ENCODE peak calls at places on chromosome 3, in six cellular contexts. I, Y, L, H, P and Q are unnamed samples. For H3K4me1 and H3K9me3, the result is how much of the 10 kb centered on the place peaks cover.

GRCh38 chr3:59313365-59313764 is 263.5 kb upstream of the CFAP20DC start:
- DNase-seq in L (peak), P (peak), Y (peak), I (peak), H (peak), Q (no peak)

GRCh38 chr3:35291837-35292236 is 347.5 kb upstream of the ARPP21 start:
- DNase-seq in I (no peak), Y (no peak), P (no peak), H (no peak), L (no peak), Q (no peak)

GRCh38 chr3:52083556-52084087 is 27.3 kb upstream of the DUSP7 start:
- DNase-seq in Y (no peak), I (no peak), L (no peak), H (no peak), P (no peak), Q (no peak)

GRCh38 chr3:28575748-28576589 is 227.3 kb upstream of the AZI2 start:
- DNase-seq in P (peak), Y (peak), I (no peak), H (no peak), L (peak), Q (no peak)

GRCh38 chr3:43004282-43004681 is 25.2 kb downstream of the GASK1A start:
- DNase-seq in P (no peak), I (peak), H (no peak), Y (no peak), L (no peak), Q (no peak)

GRCh38 chr3:126013742-126014141 is 44.8 kb downstream of the ROPN1B start:
- DNase-seq in P (no peak), Y (no peak), H (no peak), I (no peak), L (peak), Q (no peak)

GRCh38 chr3:117616213-117616612 is 906.6 kb downstream of the TUSC7 start:
- DNase-seq in P (no peak), I (no peak), Y (no peak), H (no peak), L (no peak), Q (no peak)

GRCh38 chr3:108383306-108383705 is 87.0 kb downstream of the HHLA2 start:
- DNase-seq in L (no peak), I (peak), Y (no peak), P (no peak), H (no peak), Q (no peak)

GRCh38 chr3:33915796-33916589 is 117.6 kb downstream of the PDCD6IP start:
- DNase-seq in Y (no peak), H (peak), I (peak), L (no peak), P (no peak), Q (no peak)

GRCh38 chr3:50978991-50979667 is 304.4 kb downstream of the DOCK3 start:
- DNase-seq in P (no peak), Y (no peak), L (peak), H (no peak), I (no peak), Q (peak)

GRCh38 chr3:29152379-29152778 is 128.5 kb upstream of the RBMS3 start:
- DNase-seq in P (no peak), L (peak), Y (no peak), H (no peak), I (peak), Q (no peak)

GRCh38 chr3:114841515-114841914 is 305.6 kb downstream of the ZBTB20 start:
- DNase-seq in P (no peak), L (no peak), H (no peak), Y (no peak), I (no peak), Q (no peak)

GRCh38 chr3:132974086-132974485 is 64.1 kb upstream of the TMEM108 start:
- DNase-seq in L (no peak), H (no peak), Y (no peak), I (no peak), P (no peak), Q (no peak)

GRCh38 chr3:48765376-48765775 is 48.4 kb upstream of the IP6K2 start:
- DNase-seq in L (no peak), Y (peak), P (peak), H (no peak), I (peak), Q (no peak)

GRCh38 chr3:14508966-14509795 is 31.0 kb downstream of the GRIP2 start:
- DNase-seq in P (peak), L (peak), H (peak), I (peak), Y (peak), Q (peak)

GRCh38 chr3:179149951-179150350 is 1.8 kb downstream of the PIK3CA start:
- DNase-seq in L (no peak), I (no peak), P (no peak), H (no peak), Y (no peak), Q (no peak)

DNA sequence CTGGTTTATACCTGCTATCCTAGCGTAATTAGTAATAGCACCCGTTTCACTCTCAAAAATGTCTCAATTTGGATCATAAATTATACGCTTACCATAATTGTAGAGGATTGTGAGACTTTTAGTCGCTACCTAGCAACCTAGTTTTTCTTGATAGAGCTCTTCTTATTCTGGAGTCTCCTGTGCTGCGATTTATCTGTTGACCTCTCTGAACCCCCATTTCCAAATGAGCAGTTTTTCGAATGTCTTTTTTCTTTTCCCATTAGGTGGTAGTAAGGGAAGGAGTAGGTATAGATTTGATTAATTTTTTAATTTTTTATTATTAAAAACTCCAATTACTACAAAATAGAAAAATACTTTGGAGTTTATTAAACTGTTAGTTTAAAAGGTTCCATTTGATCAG is 10.6 kb downstream of the SETD5 start:
- DNase-seq in H (no peak), P (no peak), I (no peak), Y (no peak), L (no peak), Q (no peak)
- H3K4me1 ChIP-seq in H (under half), P (half or more), I (under half), Y (under half), L (under half), Q (under half)

DNA sequence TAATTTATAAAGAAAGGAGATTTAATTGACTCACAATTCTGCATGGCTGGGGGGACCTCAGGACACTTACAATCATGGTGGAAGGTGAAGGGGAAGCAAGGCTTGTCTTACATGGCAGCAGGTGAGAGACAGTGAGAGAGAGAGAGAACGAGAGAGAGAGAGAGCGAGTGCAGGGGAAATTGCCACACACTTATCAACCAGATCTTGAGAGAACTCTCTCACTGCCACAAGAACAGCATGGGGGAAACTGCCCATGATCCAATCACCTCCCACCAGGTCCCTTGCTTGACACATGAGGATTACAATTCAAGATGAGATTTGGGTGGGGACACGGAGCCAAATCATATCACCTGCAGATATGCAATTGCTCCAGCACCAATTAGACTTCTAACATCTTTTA is 7.1 kb upstream of the RPL39L start:
- DNase-seq in P (no peak), L (no peak), I (no peak), Y (no peak), H (no peak), Q (no peak)
- H3K9me3 ChIP-seq in P (under half), L (under half), I (under half), Y (under half), H (under half), Q (under half)

GRCh38 chr3:155088705-155089380 is 8.7 kb downstream of the MME start:
- DNase-seq in I (peak), P (no peak), Y (no peak), L (no peak), H (no peak), Q (no peak)

GRCh38 chr3:155084567-155084966 is 4.4 kb downstream of the MME start:
- DNase-seq in L (no peak), I (no peak), H (no peak), Y (no peak), P (no peak), Q (no peak)

GRCh38 chr3:155089495-155089894 is 9.4 kb downstream of the MME start:
- DNase-seq in H (no peak), I (no peak), L (no peak), P (no peak), Y (no peak), Q (no peak)

GRCh38 chr3:155083313-155083905 is 3.3 kb downstream of the MME start:
- DNase-seq in H (no peak), P (no peak), Y (no peak), I (peak), L (no peak), Q (no peak)

GRCh38 chr3:155086041-155086440 is 5.9 kb downstream of the MME start:
- DNase-seq in Y (no peak), I (no peak), P (no peak), H (no peak), L (no peak), Q (no peak)
- H3K4me1 ChIP-seq in Y (under half), I (under half), P (under half), H (under half), L (under half), Q (under half)

DNA sequence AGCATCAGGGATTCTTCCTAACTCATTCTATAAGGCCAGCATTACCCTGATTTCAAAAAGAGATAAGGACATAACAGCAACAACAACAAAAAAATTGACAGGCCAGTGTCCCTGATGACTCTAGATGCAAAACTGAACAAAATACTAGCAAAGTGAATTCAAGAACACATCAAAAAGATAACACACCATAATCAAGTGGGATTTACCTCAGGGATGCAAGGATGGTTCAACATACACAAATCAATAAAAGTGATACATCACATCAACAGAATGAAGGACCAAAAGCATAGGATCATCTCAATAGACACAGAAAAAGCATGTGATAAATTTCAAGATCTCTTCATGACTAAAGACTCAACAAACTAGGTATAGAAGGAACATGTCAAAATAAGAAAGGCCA is 119.6 kb downstream of the STT3B start:
- DNase-seq in L (no peak), P (no peak), I (no peak), Y (no peak), H (no peak), Q (no peak)
- H3K9me3 ChIP-seq in L (under half), P (under half), I (under half), Y (half or more), H (half or more), Q (under half)

DNA sequence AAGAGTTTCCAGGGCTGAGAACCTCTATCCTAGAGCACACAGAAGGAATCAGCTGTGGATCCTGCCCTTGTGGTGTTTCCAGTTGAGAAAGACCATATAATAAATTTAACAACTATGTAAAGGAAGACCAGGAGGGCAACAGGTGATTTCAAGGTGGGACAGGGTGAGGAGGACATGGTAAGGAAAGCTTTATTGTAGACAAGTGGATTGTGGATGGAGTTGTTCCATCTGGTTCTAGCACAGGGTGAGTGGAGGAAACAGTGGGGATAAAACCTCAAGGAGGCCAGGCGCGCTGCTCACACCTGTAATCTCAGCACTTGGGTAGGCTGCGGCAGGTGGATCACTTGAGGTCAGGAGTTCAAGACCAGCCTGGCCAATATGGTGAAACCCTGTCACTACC is 17.1 kb downstream of the SIAH2 start:
- DNase-seq in I (no peak), H (no peak), P (no peak), L (no peak), Y (no peak), Q (no peak)
- H3K4me1 ChIP-seq in I (under half), H (under half), P (half or more), L (under half), Y (under half), Q (under half)